ENCODE peak calls at places on chromosomes 7 and 10, in six cellular contexts. One of them, this sample, is unnamed.

GRCh38 chr10:22754298-22754697 is 39.9 kb upstream of the PIP4K2A start:
- DNase-seq in HEK293T: no peak
- DNase-seq in stimulated activated CD8-positive, alpha-beta memory T cell treated with anti-CD3 and anti-CD28 coated beads, Interleukin-7, amount 100 ng/mL, for 1 hour: no peak
- DNase-seq in transverse colon: no peak
- DNase-seq in CD4-positive, alpha-beta memory T cell: no peak
- DNase-seq in activated T-cell treated with anti-CD3 and anti-CD28 coated beads, Interleukin-2, amount 50 U/mL, for 24 hours: no peak
- DNase-seq in this sample: no peak

GRCh38 chr10:119242191-119242590 is 34.8 kb downstream of the GRK5 start:
- DNase-seq in HEK293T: no peak
- DNase-seq in stimulated activated CD8-positive, alpha-beta memory T cell treated with anti-CD3 and anti-CD28 coated beads, Interleukin-7, amount 100 ng/mL, for 1 hour: no peak
- DNase-seq in transverse colon: no peak
- DNase-seq in CD4-positive, alpha-beta memory T cell: no peak
- DNase-seq in activated T-cell treated with anti-CD3 and anti-CD28 coated beads, Interleukin-2, amount 50 U/mL, for 24 hours: no peak
- DNase-seq in this sample: no peak

GRCh38 chr10:43210556-43210955 is 56.3 kb downstream of the RASGEF1A start:
- DNase-seq in HEK293T: no peak
- DNase-seq in stimulated activated CD8-positive, alpha-beta memory T cell treated with anti-CD3 and anti-CD28 coated beads, Interleukin-7, amount 100 ng/mL, for 1 hour: no peak
- DNase-seq in transverse colon: no peak
- DNase-seq in CD4-positive, alpha-beta memory T cell: no peak
- DNase-seq in activated T-cell treated with anti-CD3 and anti-CD28 coated beads, Interleukin-2, amount 50 U/mL, for 24 hours: peak; percentile 23
- DNase-seq in this sample: no peak

GRCh38 chr10:14604181-14605142 is 170.2 kb downstream of the FAM107B start:
- DNase-seq in HEK293T: peak; percentile 77
- DNase-seq in stimulated activated CD8-positive, alpha-beta memory T cell treated with anti-CD3 and anti-CD28 coated beads, Interleukin-7, amount 100 ng/mL, for 1 hour: peak; percentile 44
- DNase-seq in transverse colon: peak; percentile 86
- DNase-seq in CD4-positive, alpha-beta memory T cell: peak; percentile 67
- DNase-seq in activated T-cell treated with anti-CD3 and anti-CD28 coated beads, Interleukin-2, amount 50 U/mL, for 24 hours: peak; percentile 82
- DNase-seq in this sample: no peak

GRCh38 chr10:35882422-35883150 is 240.5 kb upstream of the FZD8 start:
- DNase-seq in HEK293T: no peak
- DNase-seq in stimulated activated CD8-positive, alpha-beta memory T cell treated with anti-CD3 and anti-CD28 coated beads, Interleukin-7, amount 100 ng/mL, for 1 hour: no peak
- DNase-seq in transverse colon: no peak
- DNase-seq in CD4-positive, alpha-beta memory T cell: no peak
- DNase-seq in activated T-cell treated with anti-CD3 and anti-CD28 coated beads, Interleukin-2, amount 50 U/mL, for 24 hours: no peak
- DNase-seq in this sample: no peak

GRCh38 chr10:120466006-120466405 is 9.0 kb downstream of the PLPP4 start:
- DNase-seq in HEK293T: no peak
- DNase-seq in stimulated activated CD8-positive, alpha-beta memory T cell treated with anti-CD3 and anti-CD28 coated beads, Interleukin-7, amount 100 ng/mL, for 1 hour: no peak
- DNase-seq in transverse colon: no peak
- DNase-seq in CD4-positive, alpha-beta memory T cell: no peak
- DNase-seq in activated T-cell treated with anti-CD3 and anti-CD28 coated beads, Interleukin-2, amount 50 U/mL, for 24 hours: no peak
- DNase-seq in this sample: no peak

GRCh38 chr7:19442016-19442785 is 266.6 kb downstream of the POLR1F start:
- DNase-seq in HEK293T: peak; percentile 47
- DNase-seq in stimulated activated CD8-positive, alpha-beta memory T cell treated with anti-CD3 and anti-CD28 coated beads, Interleukin-7, amount 100 ng/mL, for 1 hour: no peak
- DNase-seq in transverse colon: no peak
- DNase-seq in CD4-positive, alpha-beta memory T cell: no peak
- DNase-seq in activated T-cell treated with anti-CD3 and anti-CD28 coated beads, Interleukin-2, amount 50 U/mL, for 24 hours: no peak
- DNase-seq in this sample: peak; percentile 46

GRCh38 chr7:95840953-95841950 is 68.9 kb downstream of the DYNC1I1 start:
- DNase-seq in HEK293T: peak; percentile 67
- DNase-seq in stimulated activated CD8-positive, alpha-beta memory T cell treated with anti-CD3 and anti-CD28 coated beads, Interleukin-7, amount 100 ng/mL, for 1 hour: no peak
- DNase-seq in transverse colon: no peak
- DNase-seq in CD4-positive, alpha-beta memory T cell: no peak
- DNase-seq in activated T-cell treated with anti-CD3 and anti-CD28 coated beads, Interleukin-2, amount 50 U/mL, for 24 hours: no peak
- DNase-seq in this sample: peak; percentile 36

GRCh38 chr7:45118830-45119452 is 7.4 kb upstream of the TBRG4 start:
- DNase-seq in HEK293T: no peak
- DNase-seq in stimulated activated CD8-positive, alpha-beta memory T cell treated with anti-CD3 and anti-CD28 coated beads, Interleukin-7, amount 100 ng/mL, for 1 hour: no peak
- DNase-seq in transverse colon: no peak
- DNase-seq in CD4-positive, alpha-beta memory T cell: no peak
- DNase-seq in activated T-cell treated with anti-CD3 and anti-CD28 coated beads, Interleukin-2, amount 50 U/mL, for 24 hours: no peak
- DNase-seq in this sample: no peak

GRCh38 chr10:63013755-63014154 is 119.4 kb upstream of the NRBF2 start:
- DNase-seq in HEK293T: no peak
- DNase-seq in stimulated activated CD8-positive, alpha-beta memory T cell treated with anti-CD3 and anti-CD28 coated beads, Interleukin-7, amount 100 ng/mL, for 1 hour: no peak
- DNase-seq in transverse colon: no peak
- DNase-seq in CD4-positive, alpha-beta memory T cell: no peak
- DNase-seq in activated T-cell treated with anti-CD3 and anti-CD28 coated beads, Interleukin-2, amount 50 U/mL, for 24 hours: no peak
- DNase-seq in this sample: no peak

GRCh38 chr10:62022830-62023229 is 121.3 kb downstream of the ARID5B start:
- DNase-seq in HEK293T: no peak
- DNase-seq in stimulated activated CD8-positive, alpha-beta memory T cell treated with anti-CD3 and anti-CD28 coated beads, Interleukin-7, amount 100 ng/mL, for 1 hour: no peak
- DNase-seq in transverse colon: no peak
- DNase-seq in CD4-positive, alpha-beta memory T cell: no peak
- DNase-seq in activated T-cell treated with anti-CD3 and anti-CD28 coated beads, Interleukin-2, amount 50 U/mL, for 24 hours: no peak
- DNase-seq in this sample: no peak

GRCh38 chr7:138607216-138608126 is 93.7 kb downstream of the SVOPL start:
- DNase-seq in HEK293T: no peak
- DNase-seq in stimulated activated CD8-positive, alpha-beta memory T cell treated with anti-CD3 and anti-CD28 coated beads, Interleukin-7, amount 100 ng/mL, for 1 hour: no peak
- DNase-seq in transverse colon: no peak
- DNase-seq in CD4-positive, alpha-beta memory T cell: no peak
- DNase-seq in activated T-cell treated with anti-CD3 and anti-CD28 coated beads, Interleukin-2, amount 50 U/mL, for 24 hours: no peak
- DNase-seq in this sample: no peak

GRCh38 chr7:118217068-118217715 is 7.3 kb upstream of the ANKRD7 start:
- DNase-seq in HEK293T: no peak
- DNase-seq in stimulated activated CD8-positive, alpha-beta memory T cell treated with anti-CD3 and anti-CD28 coated beads, Interleukin-7, amount 100 ng/mL, for 1 hour: no peak
- DNase-seq in transverse colon: no peak
- DNase-seq in CD4-positive, alpha-beta memory T cell: no peak
- DNase-seq in activated T-cell treated with anti-CD3 and anti-CD28 coated beads, Interleukin-2, amount 50 U/mL, for 24 hours: no peak
- DNase-seq in this sample: no peak

GRCh38 chr7:41238851-41239331 is 464.0 kb downstream of the INHBA start:
- DNase-seq in HEK293T: no peak
- DNase-seq in stimulated activated CD8-positive, alpha-beta memory T cell treated with anti-CD3 and anti-CD28 coated beads, Interleukin-7, amount 100 ng/mL, for 1 hour: no peak
- DNase-seq in transverse colon: no peak
- DNase-seq in CD4-positive, alpha-beta memory T cell: no peak
- DNase-seq in activated T-cell treated with anti-CD3 and anti-CD28 coated beads, Interleukin-2, amount 50 U/mL, for 24 hours: no peak
- DNase-seq in this sample: no peak

This sample was measured in Jurkat, Clone E6-1.